ENCODE peak calls at places on chromosomes 2 and 18, in five cellular contexts. E is A549, N is fibroblast of mammary gland, D is breast epithelium, O is heart left ventricle. S is an unnamed sample.

GRCh38 chr2:128686498-128686861 is 367.8 kb upstream of the HS6ST1 start:
- DNase-seq in E (no peak), N (no peak), D (no peak), O (no peak), S (no peak)

GRCh38 chr2:26588576-26588975 is 52.6 kb downstream of the CIB4 start:
- DNase-seq in E (no peak), N (no peak), D (no peak), O (no peak), S (no peak)

GRCh38 chr2:172330060-172330671 is 97.2 kb upstream of the ITGA6 start:
- DNase-seq in E (no peak), N (no peak), D (no peak), O (no peak), S (no peak)

GRCh38 chr2:72334806-72335205 is 187.1 kb upstream of the CYP26B1 start:
- DNase-seq in E (no peak), N (no peak), D (no peak), O (no peak), S (no peak)

GRCh38 chr2:219765236-219765635 is 137.8 kb downstream of the SLC4A3 start:
- DNase-seq in E (no peak), N (peak), D (no peak), O (no peak), S (no peak)

GRCh38 chr2:111200333-111200879 is 79.7 kb downstream of the BCL2L11 start:
- DNase-seq in E (no peak), N (no peak), D (no peak), O (no peak), S (no peak)

GRCh38 chr18:22286576-22286975 is 117.2 kb downstream of the GATA6 start:
- DNase-seq in E (peak), N (no peak), D (peak), O (no peak), S (no peak)

GRCh38 chr18:11960743-11961380 is 20.4 kb upstream of the IMPA2 start:
- DNase-seq in E (no peak), N (no peak), D (no peak), O (no peak), S (no peak)

GRCh38 chr2:16664052-16664731 is 1.4 kb downstream of the CYRIA start:
- DNase-seq in E (peak), N (peak), D (no peak), O (peak), S (no peak)

GRCh38 chr18:58268849-58269248 is 224.8 kb downstream of the NEDD4L start:
- DNase-seq in E (peak), N (peak), D (peak), O (no peak), S (no peak)

GRCh38 chr2:2871480-2872308 is 505.9 kb downstream of the EIPR1 start:
- DNase-seq in E (no peak), N (no peak), D (no peak), O (no peak), S (no peak)

GRCh38 chr2:190765386-190766173 is 115.0 kb upstream of the GLS start:
- DNase-seq in E (no peak), N (peak), D (no peak), O (no peak), S (peak)

GRCh38 chr18:31549416-31549815 is 42.3 kb upstream of the TTR start:
- DNase-seq in E (no peak), N (no peak), D (no peak), O (no peak), S (no peak)

DNA sequence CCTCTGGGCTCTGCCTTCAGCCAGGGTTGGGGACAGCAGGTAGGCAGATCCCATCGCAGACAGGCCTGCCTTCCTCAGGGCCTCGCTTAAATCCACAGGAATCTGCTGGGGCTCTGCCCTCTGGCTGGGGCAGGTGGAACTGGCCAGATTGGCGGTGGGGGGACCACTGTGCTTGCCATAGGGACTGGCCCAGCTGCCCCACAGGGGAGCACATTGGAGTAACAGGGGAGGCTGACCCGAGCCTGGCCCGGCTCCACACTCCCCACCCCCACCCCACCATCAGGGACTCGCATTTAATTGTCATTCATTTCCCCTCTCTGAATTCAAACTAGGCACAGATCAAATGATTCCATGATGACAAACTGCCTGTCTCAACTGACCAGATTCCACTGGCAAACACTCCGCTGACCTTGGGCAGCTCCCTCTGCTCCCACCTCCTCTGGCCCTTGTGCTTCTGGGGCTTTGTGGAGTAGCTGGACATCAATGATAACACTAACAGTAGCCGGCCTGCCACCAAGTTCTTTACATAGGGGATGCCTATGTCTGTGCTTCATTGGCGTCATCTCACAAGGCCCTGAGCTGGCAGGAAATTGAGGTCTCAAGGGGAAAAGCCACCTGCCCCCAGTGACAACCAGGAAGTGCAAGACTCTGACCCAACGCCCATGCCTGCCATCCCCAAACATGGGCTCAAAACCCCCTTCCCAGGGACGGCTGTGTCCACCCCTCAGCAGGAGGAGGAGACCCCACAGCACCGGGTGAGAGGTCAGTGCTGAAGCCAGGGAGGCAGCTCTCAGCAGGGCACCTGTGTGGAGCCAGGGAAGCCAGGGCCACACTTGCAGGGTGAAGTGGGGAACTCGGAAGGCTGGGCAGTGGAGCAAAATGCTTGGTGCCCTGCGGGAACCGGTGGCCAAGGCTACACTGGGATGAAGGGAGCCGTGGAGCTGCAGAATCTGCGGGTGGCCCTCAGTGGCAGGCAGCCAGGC is 2.1 kb upstream of the B3GNT7 start:
- DNase-seq in E (peak), N (no peak), D (no peak), O (no peak), S (no peak)
- TF ChIP-seq CTCF in E (no peak), N (peak), D (no peak), O (no peak), S (peak)

DNA sequence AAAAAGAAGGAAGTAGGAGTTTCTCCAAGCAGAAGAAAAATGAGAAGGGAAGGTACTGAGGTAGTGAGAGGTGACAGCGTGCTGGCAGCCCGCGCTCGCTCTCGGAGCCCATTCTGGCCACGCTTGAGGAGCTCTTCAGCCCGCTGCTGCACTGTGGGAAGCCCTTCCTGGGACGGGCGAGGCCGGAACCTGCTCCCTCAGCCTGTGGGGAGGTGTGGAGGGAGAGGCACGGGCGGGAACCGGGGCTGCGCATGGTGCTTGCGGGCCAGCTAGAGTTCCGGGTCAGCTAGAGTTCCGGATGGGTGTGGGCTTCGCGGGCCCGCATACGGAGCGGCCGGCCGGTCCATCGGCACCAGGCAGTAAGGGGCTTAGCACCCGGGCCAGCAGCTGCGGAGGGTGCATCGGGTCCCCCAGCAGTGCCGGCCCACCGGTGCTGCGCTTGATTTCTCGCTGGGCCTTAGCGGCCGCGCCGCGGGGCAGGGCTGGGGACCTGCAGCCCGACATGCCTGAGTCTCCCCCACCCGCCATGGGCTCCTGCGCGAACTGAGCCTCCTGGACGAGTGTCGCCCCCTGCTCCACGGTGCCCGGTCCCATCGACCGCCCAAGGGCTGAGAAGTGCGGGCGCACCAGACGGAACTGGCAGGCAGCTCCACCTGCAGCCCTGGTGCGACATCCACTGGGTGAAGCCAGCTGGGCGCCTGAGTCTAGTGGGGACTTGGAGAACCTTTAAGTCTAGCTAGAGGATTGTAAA is 11.1 kb upstream of the CYS1 start:
- DNase-seq in E (no peak), N (no peak), D (no peak), O (peak), S (no peak)
- H3K4me3 ChIP-seq in E (no peak), N (no peak), D (peak), O (peak), S (no peak)

GRCh38 chr2:175403599-175404221 is 222.2 kb upstream of the ATP5MC3 start:
- DNase-seq in E (no peak), N (no peak), D (no peak), O (no peak), S (no peak)
- TF ChIP-seq CTCF in E (no peak), N (no peak), D (no peak), O (no peak), S (no peak)

GRCh38 chr18:63154350-63155152 is 165.0 kb downstream of the BCL2 start:
- DNase-seq in E (no peak), N (no peak), D (no peak), O (no peak), S (no peak)
- H3K4me3 ChIP-seq in E (peak), N (no peak), D (no peak), O (no peak), S (no peak)

GRCh38 chr2:35168351-35168750 is 1187.2 kb upstream of the CRIM1 start:
- DNase-seq in E (no peak), N (no peak), D (no peak), O (no peak), S (no peak)
- TF ChIP-seq CTCF in E (no peak), N (no peak), D (no peak), O (no peak), S (no peak)

GRCh38 chr18:80147037-80147417 is 38.0 kb downstream of the ADNP2 start:
- DNase-seq in E (no peak), N (no peak), D (no peak), O (no peak), S (no peak)
- H3K4me3 ChIP-seq in E (peak), N (peak), D (peak), O (peak), S (peak)